ENCODE peak calls at places on chromosome 3, in four cellular contexts. Y, C, A and R are unnamed samples.

GRCh38 chr3:120852412-120852811 is 55.6 kb upstream of the STXBP5L start:
- DNase-seq in Y (no peak), C (no peak), A (no peak), R (no peak)

GRCh38 chr3:115960799-115961198 is 337.5 kb downstream of the GAP43 start:
- DNase-seq in Y (no peak), C (no peak), A (no peak), R (no peak)

GRCh38 chr3:192183109-192183508 is 544.2 kb downstream of the FGF12 start:
- DNase-seq in Y (no peak), C (no peak), A (no peak), R (no peak)

GRCh38 chr3:14773691-14774128 is 45.1 kb upstream of the FGD5 start:
- DNase-seq in A (no peak), C (no peak), Y (no peak), R (no peak)

GRCh38 chr3:156615592-156616173 is 58.7 kb upstream of the TIPARP start:
- DNase-seq in Y (no peak), A (no peak), C (no peak), R (no peak)

GRCh38 chr3:107421170-107421792 is 44.0 kb downstream of the CCDC54 start:
- DNase-seq in Y (peak), C (no peak), A (no peak), R (no peak)

GRCh38 chr3:174957081-174957480 is 97.9 kb downstream of the NAALADL2 start:
- DNase-seq in Y (no peak), A (no peak), C (no peak), R (no peak)

GRCh38 chr3:162492446-162493081 is 996.0 kb downstream of the OTOL1 start:
- DNase-seq in A (no peak), C (no peak), Y (no peak), R (no peak)

GRCh38 chr3:136305879-136306278 is 55.7 kb downstream of the PCCB start:
- DNase-seq in C (peak), Y (no peak), A (no peak), R (peak)

GRCh38 chr3:115766587-115767492 is 143.5 kb downstream of the GAP43 start:
- DNase-seq in C (no peak), Y (no peak), A (no peak), R (peak)

GRCh38 chr3:46022909-46023785 is 4.1 kb downstream of the XCR1 start:
- DNase-seq in A (no peak), Y (no peak), C (no peak), R (no peak)

GRCh38 chr3:107870989-107871638 is 219.7 kb downstream of the CD47 start:
- DNase-seq in Y (no peak), C (no peak), A (no peak), R (no peak)

GRCh38 chr3:37731895-37732294 is 129.8 kb upstream of the CTDSPL start:
- DNase-seq in A (no peak), C (no peak), Y (no peak), R (no peak)

GRCh38 chr3:37074178-37074577 is 80.9 kb downstream of the MLH1 start:
- DNase-seq in C (no peak), Y (no peak), A (no peak), R (no peak)

GRCh38 chr3:194874206-194874605 is 188.5 kb downstream of the FAM43A start:
- DNase-seq in Y (no peak), A (no peak), C (no peak), R (no peak)

GRCh38 chr3:71680588-71680987 is 44.6 kb downstream of the EIF4E3 start:
- DNase-seq in A (no peak), C (no peak), Y (no peak), R (no peak)

GRCh38 chr3:2484162-2485026 is 385.7 kb downstream of the CNTN4 start:
- DNase-seq in Y (no peak), A (no peak), C (no peak), R (no peak)

GRCh38 chr3:193997228-193998192 is 138.4 kb upstream of the HES1 start:
- DNase-seq in Y (no peak), C (no peak), A (no peak), R (no peak)

GRCh38 chr3:15470261-15470660 is 42.9 kb downstream of the EAF1 start:
- DNase-seq in C (no peak), A (peak), Y (peak), R (no peak)

GRCh38 chr3:45499529-45499928 is 95.0 kb upstream of the LIMD1 start:
- DNase-seq in A (no peak), Y (peak), C (no peak), R (no peak)

GRCh38 chr3:15630646-15631350 is 29.3 kb downstream of the BTD start:
- DNase-seq in C (no peak), A (no peak), Y (no peak), R (no peak)

GRCh38 chr3:114079761-114080160 is 23.2 kb downstream of the QTRT2 start:
- DNase-seq in A (no peak), Y (no peak), C (no peak), R (no peak)

GRCh38 chr3:29540544-29540943 is 259.7 kb downstream of the RBMS3 start:
- DNase-seq in A (no peak), Y (no peak), C (no peak), R (no peak)

GRCh38 chr3:74479915-74480314 is 134.5 kb downstream of the CNTN3 start:
- DNase-seq in C (no peak), A (no peak), Y (no peak), R (no peak)
- TF ChIP-seq SUZ12 in C (no peak), A (no peak), Y (no peak), R (no peak)

GRCh38 chr3:180523040-180523439 is 78.9 kb upstream of the TTC14 start:
- DNase-seq in C (no peak), A (no peak), Y (no peak), R (no peak)
- TF ChIP-seq ZNF274 in C (no peak), A (no peak), Y (no peak), R (no peak)

GRCh38 chr3:105365171-105365535 is 1.6 kb upstream of the ALCAM start:
- DNase-seq in Y (no peak), C (no peak), A (no peak), R (no peak)
- TF ChIP-seq SUZ12 in Y (no peak), C (no peak), A (peak), R (no peak)

DNA sequence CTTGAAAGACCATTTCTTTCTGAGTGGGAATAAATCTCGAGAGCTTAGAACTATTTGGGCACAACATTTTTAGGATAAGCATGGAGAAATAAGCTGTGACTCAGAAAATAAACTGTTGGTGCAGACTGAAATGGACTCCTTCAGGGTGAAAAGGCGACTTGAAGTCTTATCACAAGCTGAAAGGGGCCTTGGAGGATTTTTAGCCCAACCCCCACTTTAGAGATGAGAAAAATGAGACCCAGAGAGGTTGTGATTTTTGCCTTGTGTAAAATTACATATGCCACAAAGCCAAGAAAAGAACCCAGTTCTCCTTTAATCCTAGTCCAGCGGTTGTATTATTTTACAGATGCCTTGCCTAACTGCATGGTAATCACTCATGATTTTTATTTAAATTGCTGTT is 1.5 kb downstream of the ATP1B3 start:
- DNase-seq in C (no peak), A (no peak), Y (no peak), R (no peak)
- TF ChIP-seq ZNF274 in C (no peak), A (no peak), Y (no peak), R (no peak)

DNA sequence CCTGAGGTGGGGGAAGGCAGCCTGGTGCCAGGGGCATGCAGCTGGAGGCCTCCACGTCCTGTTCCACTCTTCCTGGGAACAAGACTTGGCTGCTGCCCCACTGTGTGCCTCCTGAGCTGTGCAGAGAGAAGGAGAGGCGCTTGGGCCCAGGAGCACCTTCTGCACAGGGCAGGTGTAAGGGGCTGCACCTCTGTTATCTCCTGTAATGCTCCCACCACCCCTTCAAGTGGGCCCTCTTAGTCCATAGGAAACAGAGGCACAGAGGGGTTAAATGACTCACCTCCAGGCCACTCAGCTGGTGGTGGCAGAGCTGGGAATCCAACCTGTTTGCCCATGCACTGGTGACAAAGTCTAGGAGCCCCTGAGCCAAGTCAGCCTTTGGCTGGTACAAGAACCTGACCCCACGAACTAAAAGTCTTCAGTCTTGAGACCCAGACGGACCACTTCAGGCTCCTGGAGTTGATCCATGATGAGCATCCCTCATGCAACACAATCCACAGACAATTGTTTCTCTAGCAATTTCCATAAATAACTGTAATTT is 93.2 kb downstream of the IQSEC1 start:
- DNase-seq in Y (no peak), A (no peak), C (no peak), R (no peak)
- TF ChIP-seq SUZ12 in Y (no peak), A (no peak), C (no peak), R (no peak)